ENCODE peak calls at places on chromosomes 4 and X, in four cellular contexts. G, O, S and B are unnamed samples.

GRCh38 chrX:134948333-134949241 is 42.2 kb upstream of the SMIM10 start:
- DNase-seq in G (no peak), O (no peak), S (no peak), B (no peak)

GRCh38 chr4:38119663-38120374 is 159.6 kb downstream of the PTTG2 start:
- DNase-seq in S (no peak), O (no peak), G (no peak), B (peak; percentile 44)

GRCh38 chr4:106993846-106994245 is 42.3 kb downstream of the DKK2 start:
- DNase-seq in S (no peak), O (no peak), G (no peak), B (no peak)

GRCh38 chr4:122117743-122118142 is 34.4 kb upstream of the BLTP1 start:
- DNase-seq in O (no peak), G (no peak), S (no peak), B (no peak)

GRCh38 chrX:1673337-1673736 is 58.5 kb downstream of the ASMT start:
- DNase-seq in G (peak; percentile 30), O (no peak), S (no peak), B (no peak)

GRCh38 chr4:78551420-78552351 is at the start of gene ANXA3:
- DNase-seq in S (peak; percentile 8), O (peak; percentile 34), G (peak; percentile 83), B (no peak)

GRCh38 chr4:7425171-7425570 is 9.6 kb downstream of the PSAPL1 start:
- DNase-seq in S (no peak), O (no peak), G (no peak), B (no peak)

GRCh38 chrX:103535206-103535605 is 15.9 kb upstream of the RAB40A start:
- DNase-seq in S (no peak), G (no peak), O (no peak), B (no peak)

GRCh38 chr4:177505171-177505615 is 63.0 kb upstream of the AGA start:
- DNase-seq in S (no peak), G (no peak), O (no peak), B (no peak)

GRCh38 chrX:23578079-23578478 is 89.2 kb upstream of the PRDX4 start:
- DNase-seq in S (no peak), O (no peak), G (no peak), B (no peak)